ENCODE peak calls at places on chromosomes 7 and 10, in eight cellular contexts. T is fibroblast of villous mesenchyme; K is esophagus squamous epithelium; I is ascending aorta; L is WERI-Rb-1; A is CD8-positive, alpha-beta T cell; H is lung; O is endodermal cell. Q is an unnamed sample.
A peak's percentile ranks its signal among the peaks of the same experiment; 100 is the strongest.

GRCh38 chr7:68744036-68744435 is 854.2 kb upstream of the AUTS2 start:
- DNase-seq in T (no peak), K (no peak), I (no peak), L (peak; percentile 71), A (no peak), H (no peak), O (no peak), Q (no peak)

GRCh38 chr7:102450242-102450641 is 14.4 kb downstream of the ALKBH4 start:
- DNase-seq in T (no peak), K (no peak), I (no peak), L (peak; percentile 40), A (no peak), H (no peak), O (peak; percentile 50), Q (no peak)

GRCh38 chr7:100623951-100624824 is 11.8 kb downstream of the MOSPD3 start:
- DNase-seq in T (no peak), K (no peak), I (no peak), L (no peak), A (no peak), H (no peak), O (no peak), Q (no peak)

GRCh38 chr10:50552308-50552707 is 71.4 kb downstream of the SGMS1 start:
- DNase-seq in T (peak; percentile 98), K (no peak), I (no peak), L (no peak), A (no peak), H (no peak), O (no peak), Q (no peak)

GRCh38 chr10:58993480-58994221 is 182.8 kb upstream of the PHYHIPL start:
- DNase-seq in T (no peak), K (no peak), I (no peak), L (no peak), A (no peak), H (no peak), O (no peak), Q (no peak)

GRCh38 chr7:30923009-30923773 is 11.5 kb downstream of the AQP1 start:
- DNase-seq in T (no peak), K (no peak), I (peak; percentile 63), L (peak; percentile 4), A (no peak), H (peak; percentile 26), O (peak; percentile 28), Q (no peak)

GRCh38 chr7:116810267-116811116 is 51.9 kb upstream of the CAPZA2 start:
- DNase-seq in T (peak; percentile 39), K (no peak), I (no peak), L (no peak), A (no peak), H (no peak), O (no peak), Q (no peak)

GRCh38 chr10:69261184-69261583 is 17.1 kb upstream of the HK1 start:
- DNase-seq in T (no peak), K (no peak), I (no peak), L (no peak), A (no peak), H (no peak), O (no peak), Q (no peak)

GRCh38 chr10:22133640-22134624 is 83.9 kb downstream of the EBLN1 start:
- DNase-seq in T (peak; percentile 92), K (no peak), I (no peak), L (no peak), A (no peak), H (no peak), O (no peak), Q (no peak)

GRCh38 chr10:102758226-102758932 is 14.6 kb downstream of the WBP1L start:
- DNase-seq in T (no peak), K (no peak), I (no peak), L (no peak), A (no peak), H (no peak), O (no peak), Q (no peak)

GRCh38 chr7:5394264-5395105 is 29.1 kb downstream of the TNRC18 start:
- DNase-seq in T (no peak), K (no peak), I (no peak), L (no peak), A (no peak), H (no peak), O (no peak), Q (no peak)

GRCh38 chr10:4733150-4733842 is 92.7 kb upstream of the AKR1E2 start:
- DNase-seq in T (no peak), K (no peak), I (no peak), L (no peak), A (no peak), H (no peak), O (no peak), Q (peak; percentile 98)

GRCh38 chr10:86659721-86660438 is 5.5 kb downstream of the OPN4 start:
- DNase-seq in T (no peak), K (no peak), I (no peak), L (peak; percentile 3), A (no peak), H (no peak), O (peak; percentile 48), Q (no peak)

GRCh38 chr7:139355320-139355719 is 4.4 kb upstream of the LUC7L2 start:
- DNase-seq in T (peak; percentile 55), K (no peak), I (no peak), L (no peak), A (no peak), H (no peak), O (no peak), Q (peak; percentile 17)

GRCh38 chr10:70668454-70668970 is 3.8 kb upstream of the ADAMTS14 start:
- DNase-seq in T (peak; percentile 28), K (no peak), I (no peak), L (no peak), A (no peak), H (no peak), O (no peak), Q (peak; percentile 27)

GRCh38 chr10:46555713-46556514 is 544 bp downstream of the GPRIN2 start:
- DNase-seq in T (no peak), K (no peak), I (peak; percentile 63), L (peak; percentile 17), A (no peak), H (peak; percentile 65), O (peak; percentile 96), Q (no peak)

GRCh38 chr7:80635533-80635932 is 2.9 kb upstream of the CD36 start:
- DNase-seq in T (peak; percentile 30), K (no peak), I (no peak), L (no peak), A (no peak), H (no peak), O (no peak), Q (no peak)

GRCh38 chr10:42690449-42691360 is 52.3 kb upstream of the ZNF33B start:
- DNase-seq in T (no peak), K (no peak), I (no peak), L (peak; percentile 20), A (no peak), H (no peak), O (peak; percentile 79), Q (no peak)

GRCh38 chr10:132670546-132670945 is 115.4 kb downstream of the NKX6-2 start:
- DNase-seq in T (no peak), K (no peak), I (peak; percentile 41), L (no peak), A (no peak), H (no peak), O (peak; percentile 10), Q (no peak)

GRCh38 chr7:18659746-18660145 is 164.2 kb downstream of the HDAC9 start:
- DNase-seq in T (peak; percentile 71), K (no peak), I (no peak), L (no peak), A (no peak), H (no peak), O (no peak), Q (no peak)

GRCh38 chr7:22697897-22698645 is 28.9 kb upstream of the IL6 start:
- DNase-seq in T (no peak), K (no peak), I (no peak), L (no peak), A (no peak), H (no peak), O (no peak), Q (no peak)

GRCh38 chr10:72065439-72066025 is 22.8 kb downstream of the SPOCK2 start:
- DNase-seq in T (peak; percentile 56), K (no peak), I (no peak), L (no peak), A (no peak), H (no peak), O (no peak), Q (no peak)

GRCh38 chr10:126565456-126565855 is 105.0 kb downstream of the C10orf90 start:
- DNase-seq in T (peak; percentile 8), K (no peak), I (no peak), L (no peak), A (no peak), H (no peak), O (peak; percentile 33), Q (no peak)

GRCh38 chr10:15378569-15378968 is 7.5 kb upstream of the FAM171A1 start:
- DNase-seq in T (no peak), K (no peak), I (no peak), L (no peak), A (no peak), H (no peak), O (peak; percentile 67), Q (no peak)
- TF ChIP-seq CTCF in T (no peak), K (no peak), I (no peak), L (no peak), A (no peak), H (no peak), O (peak; percentile 46), Q (no peak)

DNA sequence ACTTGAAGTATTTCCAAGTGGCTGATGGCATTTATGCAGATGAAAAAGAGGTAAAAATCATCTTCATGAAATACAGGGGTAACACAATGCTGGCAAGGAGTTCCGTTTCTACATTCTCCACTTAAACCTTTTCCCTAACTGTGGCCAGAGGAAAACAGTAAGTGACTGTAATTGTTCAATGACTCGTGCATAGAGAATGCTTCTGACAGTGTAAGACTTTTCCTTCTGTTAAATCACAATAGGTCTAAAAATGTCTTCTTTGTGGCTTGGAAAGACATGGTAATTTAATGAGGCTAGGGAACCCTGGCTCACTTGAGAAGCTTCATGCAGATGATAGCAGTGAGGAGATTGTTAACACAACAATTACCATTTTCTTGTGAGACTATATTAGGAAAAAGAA is 50.3 kb upstream of the RSU1 start:
- DNase-seq in T (peak; percentile 21), K (no peak), I (no peak), L (no peak), A (no peak), H (no peak), O (no peak), Q (no peak)
- H3K4me3 ChIP-seq in T (no peak overlapping the region), K (no peak overlapping the region), I (no peak overlapping the region), L (no peak overlapping the region), A (no peak overlapping the region), H (no peak overlapping the region), O (no peak overlapping the region), Q (no peak overlapping the region)

GRCh38 chr7:148330822-148331221 is 259.7 kb upstream of the C7orf33 start:
- DNase-seq in T (no peak), K (no peak), I (no peak), L (no peak), A (no peak), H (no peak), O (no peak), Q (no peak)
- TF ChIP-seq CTCF in T (no peak), K (no peak), I (no peak), L (no peak), A (no peak), H (no peak), O (no peak), Q (no peak)

DNA sequence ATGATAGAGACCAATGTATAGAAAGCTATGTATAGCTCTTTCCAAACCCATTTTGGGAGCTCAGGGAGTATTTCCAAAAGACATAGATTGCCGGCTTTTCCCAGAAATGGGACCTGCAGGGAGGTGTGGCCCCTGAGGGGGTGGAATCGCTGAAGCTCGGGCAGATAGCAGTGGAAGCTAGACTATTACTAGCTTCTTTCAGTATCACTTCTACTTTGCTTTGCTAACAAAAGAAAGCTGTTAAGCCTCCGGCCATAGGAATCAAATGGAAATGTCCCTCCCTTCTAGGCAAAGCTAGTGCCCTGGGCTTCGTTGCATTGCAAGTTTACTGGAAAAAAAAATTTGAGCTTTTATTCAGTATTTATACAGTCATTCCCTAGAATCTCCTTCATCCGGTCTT is 30.5 kb upstream of the XRCC2 start:
- DNase-seq in T (peak; percentile 6), K (no peak), I (no peak), L (no peak), A (no peak), H (no peak), O (no peak), Q (no peak)
- H3K4me3 ChIP-seq in T (peak overlapping the region; percentile 49), K (no peak overlapping the region), I (no peak overlapping the region), L (no peak overlapping the region), A (no peak overlapping the region), H (no peak overlapping the region), O (no peak overlapping the region), Q (no peak overlapping the region)

Q was measured in bronchial epithelial cell.